ENCODE peak calls at places on chromosomes 12 and 14, in five cellular contexts. B, K, P, V and W are unnamed samples.

GRCh38 chr14:105465209-105466031 is 9.2 kb upstream of the CRIP2 start:
- ATAC-seq in K (no peak), V (peak), B (peak), P (no peak), W (no peak)

GRCh38 chr12:40002178-40003169 is 103.4 kb downstream of the SLC2A13 start:
- ATAC-seq in P (no peak), V (no peak), K (no peak), B (no peak), W (no peak)

GRCh38 chr14:99026471-99026870 is 245.5 kb downstream of the BCL11B start:
- ATAC-seq in K (no peak), B (no peak), P (no peak), V (no peak), W (no peak)

GRCh38 chr12:124694846-124695497 is 127.6 kb upstream of the NCOR2 start:
- ATAC-seq in K (no peak), P (peak), B (peak), V (peak), W (no peak)

GRCh38 chr12:39065455-39065854 is 160.1 kb upstream of the CPNE8 start:
- ATAC-seq in P (no peak), B (no peak), V (no peak), K (no peak), W (no peak)

GRCh38 chr12:26406813-26407212 is 211.4 kb downstream of the SSPN start:
- ATAC-seq in V (no peak), P (no peak), B (no peak), K (no peak), W (no peak)

GRCh38 chr12:123131879-123132402 is 18.9 kb downstream of the PITPNM2 start:
- ATAC-seq in B (peak), V (peak), P (peak), K (peak), W (peak)

GRCh38 chr14:73369433-73369832 is 88.9 kb downstream of the NUMB start:
- ATAC-seq in P (no peak), K (no peak), B (no peak), V (no peak), W (no peak)

GRCh38 chr14:89242871-89243270 is 174.2 kb downstream of the FOXN3 start:
- ATAC-seq in V (peak), P (no peak), K (no peak), B (no peak), W (no peak)

GRCh38 chr12:130347588-130347987 is 9.9 kb downstream of the PIWIL1 start:
- ATAC-seq in P (no peak), K (no peak), V (no peak), B (no peak), W (no peak)

GRCh38 chr12:93002278-93003054 is 73.4 kb upstream of the EEA1 start:
- ATAC-seq in P (no peak), K (no peak), B (no peak), V (peak), W (no peak)

GRCh38 chr12:120536064-120536791 is 2.1 kb downstream of the RNF10 start:
- ATAC-seq in V (no peak), K (peak), B (peak), P (peak), W (no peak)

GRCh38 chr14:85578925-85579324 is 49.0 kb downstream of the FLRT2 start:
- ATAC-seq in K (no peak), B (no peak), V (no peak), P (no peak), W (no peak)

GRCh38 chr12:104469523-104469922 is 12.8 kb downstream of the CHST11 start:
- ATAC-seq in P (no peak), K (no peak), V (no peak), B (no peak), W (no peak)

GRCh38 chr14:71235865-71236264 is 328.6 kb downstream of the PCNX1 start:
- ATAC-seq in V (peak), P (no peak), K (no peak), B (no peak), W (no peak)

GRCh38 chr14:71931492-71932228 is 569 bp upstream of the RGS6 start:
- ATAC-seq in B (peak), V (peak), P (no peak), K (no peak), W (peak)

GRCh38 chr14:64755661-64756265 is 51.5 kb downstream of the PLEKHG3 start:
- ATAC-seq in K (peak), P (peak), V (no peak), B (peak), W (no peak)

GRCh38 chr14:103801459-103801858 is 45.9 kb downstream of the PPP1R13B start:
- ATAC-seq in P (no peak), B (peak), K (no peak), V (peak), W (no peak)